ENCODE peak calls at places on chromosomes 16 and 17, in six cellular contexts. W is right lobe of liver; B is CD4-positive, alpha-beta T cell; G is MM.1S; I is spleen; U is IMR-90. K is an unnamed sample.

GRCh38 chr17:79814966-79815835 is 18.3 kb upstream of the CBX8 start:
- DNase-seq in W (peak; percentile 58), B (no peak), G (no peak), I (no peak), U (no peak), K (no peak)

GRCh38 chr17:80886641-80887573 is 104.7 kb upstream of the CHMP6 start:
- DNase-seq in W (peak; percentile 17), B (no peak), G (no peak), I (peak; percentile 73), U (no peak), K (no peak)

GRCh38 chr16:27370318-27370717 is 31.7 kb upstream of the IL21R start:
- DNase-seq in W (no peak), B (no peak), G (no peak), I (no peak), U (no peak), K (no peak)

GRCh38 chr17:63774141-63774981 is at the start of gene DDX42:
- DNase-seq in W (peak; percentile 91), B (peak; percentile 88), G (no peak), I (peak; percentile 96), U (peak; percentile 54), K (peak; percentile 81)

GRCh38 chr17:2049333-2050245 is 5.3 kb upstream of the HIC1 start:
- DNase-seq in W (peak; percentile 89), B (peak; percentile 84), G (peak; percentile 79), I (peak; percentile 96), U (peak; percentile 77), K (peak; percentile 88)

GRCh38 chr17:53971361-53971760 is 148.6 kb downstream of the KIF2B start:
- DNase-seq in W (no peak), B (no peak), G (no peak), I (no peak), U (no peak), K (no peak)

GRCh38 chr17:73311428-73311780 is 397 bp downstream of the CDC42EP4 start:
- DNase-seq in W (peak; percentile 58), B (no peak), G (peak; percentile 29), I (peak; percentile 85), U (no peak), K (no peak)

GRCh38 chr16:68898026-68898425 is 54.7 kb downstream of the TANGO6 start:
- DNase-seq in W (no peak), B (no peak), G (no peak), I (no peak), U (no peak), K (no peak)

GRCh38 chr17:37024181-37024637 is 75.5 kb downstream of the AATF start:
- DNase-seq in W (no peak), B (no peak), G (no peak), I (no peak), U (no peak), K (no peak)

GRCh38 chr17:42287305-42288077 is 807 bp upstream of the STAT5A start:
- DNase-seq in W (no peak), B (no peak), G (no peak), I (peak; percentile 87), U (no peak), K (peak; percentile 25)

GRCh38 chr17:38598536-38598935 is 7.2 kb downstream of the SRCIN1 start:
- DNase-seq in W (no peak), B (no peak), G (peak; percentile 72), I (no peak), U (peak; percentile 57), K (no peak)

GRCh38 chr17:28985950-28986713 is 19.7 kb downstream of the SEZ6 start:
- DNase-seq in W (no peak), B (no peak), G (no peak), I (no peak), U (no peak), K (no peak)

GRCh38 chr16:85392756-85393673 is 220.1 kb upstream of the GSE1 start:
- DNase-seq in W (no peak), B (no peak), G (no peak), I (peak; percentile 49), U (no peak), K (no peak)

GRCh38 chr17:81037026-81037782 is 2.3 kb downstream of the BAIAP2 start:
- DNase-seq in W (peak; percentile 59), B (no peak), G (no peak), I (peak; percentile 72), U (no peak), K (no peak)

GRCh38 chr17:49887086-49887743 is 39.3 kb upstream of the TAC4 start:
- DNase-seq in W (no peak), B (no peak), G (no peak), I (no peak), U (no peak), K (no peak)

GRCh38 chr17:76405967-76406647 is 21.7 kb downstream of the SPHK1 start:
- DNase-seq in W (peak; percentile 53), B (no peak), G (no peak), I (peak; percentile 73), U (peak; percentile 35), K (no peak)

GRCh38 chr16:3266873-3267537 is 10.6 kb upstream of the MEFV start:
- DNase-seq in W (no peak), B (no peak), G (no peak), I (no peak), U (peak; percentile 35), K (no peak)

GRCh38 chr16:35302859-35303258 is 1843.4 kb downstream of the TP53TG3F start:
- DNase-seq in W (no peak), B (no peak), G (no peak), I (no peak), U (no peak), K (no peak)
- H3K9me3 ChIP-seq in W (no peaks in the 10 kb centered on the region), B (peaks cover 6% of the 10 kb centered on the region), G (no peaks in the 10 kb centered on the region), I (peaks cover 75% of the 10 kb centered on the region), U (peaks cover 18% of the 10 kb centered on the region), K (peaks cover 4% of the 10 kb centered on the region)

DNA sequence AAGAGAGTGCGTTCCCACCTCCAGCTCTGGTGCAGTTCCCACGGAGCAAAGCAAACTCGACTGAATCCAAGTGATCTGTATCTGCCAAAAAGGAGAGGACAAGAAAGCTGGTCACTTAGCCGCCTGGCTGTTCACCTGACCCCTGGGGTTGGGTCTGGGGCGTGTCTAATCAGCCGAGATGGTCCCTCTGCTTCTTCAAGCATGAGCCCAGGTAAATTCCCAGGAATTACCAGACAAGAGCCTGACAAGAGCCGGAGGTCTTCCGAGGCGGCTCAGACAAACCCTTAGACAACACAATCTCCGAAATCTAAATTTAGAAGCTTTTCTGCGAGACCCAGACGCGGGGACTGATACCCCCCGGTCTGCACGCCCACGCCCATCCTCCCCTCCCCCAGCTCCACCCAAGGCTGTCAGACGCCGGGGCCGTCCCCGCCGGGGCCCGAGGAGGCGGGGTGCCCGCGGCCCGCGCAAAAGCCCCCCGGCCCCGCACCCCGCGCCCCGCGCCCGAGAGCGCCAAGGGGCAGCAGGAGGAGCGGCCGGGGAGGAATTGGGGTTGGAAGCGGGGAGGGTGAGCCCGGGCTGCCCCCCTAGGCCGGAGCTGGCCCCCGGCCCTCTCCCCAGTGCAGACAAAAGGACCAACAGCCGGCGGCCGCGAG is 661 bp downstream of the ZNF821 start:
- DNase-seq in W (peak; percentile 54), B (peak; percentile 27), G (peak; percentile 47), I (peak; percentile 91), U (peak; percentile 6), K (peak; percentile 58)
- TF ChIP-seq CTCF in W (no peak), B (peak; percentile 21), G (no peak), I (no peak), U (peak; percentile 34), K (no peak)

GRCh38 chr17:16617481-16618060 is 36.1 kb downstream of the ZNF624 start:
- DNase-seq in W (no peak), B (no peak), G (no peak), I (peak; percentile 58), U (no peak), K (no peak)
- H3K9me3 ChIP-seq in W (peaks cover 38% of the 10 kb centered on the region), B (peaks cover 74% of the 10 kb centered on the region), G (no peaks in the 10 kb centered on the region), I (peaks cover 97% of the 10 kb centered on the region), U (peaks cover 35% of the 10 kb centered on the region), K (peaks cover 16% of the 10 kb centered on the region)

DNA sequence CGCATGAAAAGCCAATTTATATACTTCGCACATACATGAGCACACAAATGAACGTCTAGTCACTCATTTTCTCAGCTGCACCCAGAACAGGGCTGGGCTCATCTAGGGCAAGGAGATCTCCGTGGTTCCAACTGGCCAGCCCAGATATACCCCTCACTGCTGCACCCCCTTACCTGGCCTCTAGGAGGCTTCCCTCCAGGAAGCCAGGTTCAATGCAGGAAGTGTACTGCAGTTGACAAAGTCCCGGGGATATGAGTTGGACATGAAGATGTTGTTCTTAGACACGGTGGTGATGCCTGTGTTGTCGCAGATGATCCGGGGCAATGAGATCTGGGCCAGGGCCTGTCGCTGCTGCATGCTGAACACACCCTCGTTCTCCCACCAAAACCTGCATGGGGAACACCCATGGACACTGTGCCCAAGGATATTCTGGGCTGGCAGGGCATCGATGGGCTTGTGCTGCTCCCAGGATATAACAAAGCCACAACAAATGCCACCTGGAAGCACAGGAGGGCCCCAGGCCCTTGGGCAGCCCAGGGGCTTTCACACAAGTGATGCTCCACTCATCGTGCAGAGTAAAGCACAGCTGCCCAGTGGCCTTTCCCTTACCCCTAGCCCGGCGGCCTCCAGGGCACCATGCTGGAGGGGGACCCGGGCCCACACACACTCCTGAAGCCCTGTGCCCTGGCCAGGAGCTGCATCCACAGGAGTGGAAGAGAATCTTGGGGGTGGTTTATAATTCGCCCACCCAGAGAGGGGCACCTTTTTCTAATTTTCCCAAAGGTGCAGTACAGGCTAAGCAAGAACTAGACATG is 10.1 kb downstream of the MPO start:
- DNase-seq in W (no peak), B (no peak), G (no peak), I (peak; percentile 33), U (no peak), K (no peak)
- TF ChIP-seq CTCF in W (no peak), B (no peak), G (peak; percentile 52), I (no peak), U (no peak), K (no peak)

GRCh38 chr16:76756423-76756822 is 434.6 kb upstream of the MON1B start:
- DNase-seq in W (no peak), B (no peak), G (no peak), I (no peak), U (no peak), K (no peak)

GRCh38 chr16:76756951-76757350 is 434.0 kb upstream of the MON1B start:
- DNase-seq in W (no peak), B (no peak), G (no peak), I (no peak), U (no peak), K (no peak)
- H3K9me3 ChIP-seq in W (no peaks in the 10 kb centered on the region), B (no peaks in the 10 kb centered on the region), G (no peaks in the 10 kb centered on the region), I (peaks cover 30% of the 10 kb centered on the region), U (no peaks in the 10 kb centered on the region), K (no peaks in the 10 kb centered on the region)

DNA sequence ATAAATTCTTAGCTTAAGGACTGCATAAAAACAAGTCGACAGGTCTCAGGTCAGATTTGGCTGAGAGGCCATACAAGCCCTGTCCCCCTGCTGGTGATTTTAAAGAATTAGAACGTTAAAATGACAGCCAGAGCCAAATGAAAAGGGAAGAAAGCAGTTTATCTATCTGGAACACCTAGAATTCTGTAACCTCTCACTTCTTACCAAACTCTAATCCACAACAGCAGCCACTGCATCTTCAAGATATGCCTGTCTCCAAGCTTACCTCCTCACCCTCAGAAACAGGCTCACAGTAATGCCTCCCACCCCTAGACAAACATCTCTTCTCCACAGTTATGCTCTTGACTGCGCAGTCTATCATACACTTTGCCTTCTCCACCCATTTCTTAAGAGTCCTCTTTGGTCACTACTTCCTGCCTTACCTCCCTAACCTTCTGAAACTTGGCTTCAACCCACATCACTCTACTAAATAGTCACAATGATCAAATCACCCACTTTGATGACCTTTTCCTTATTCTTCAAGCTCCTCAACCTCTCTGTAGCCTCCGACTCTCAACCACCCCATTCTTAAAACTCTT is 14.2 kb downstream of the ANKFY1 start:
- DNase-seq in W (no peak), B (no peak), G (peak; percentile 36), I (no peak), U (peak; percentile 38), K (no peak)
- TF ChIP-seq CTCF in W (peak; percentile 39), B (peak; percentile 63), G (peak; percentile 35), I (no peak), U (peak; percentile 49), K (peak; percentile 58)

K was measured in CD8-positive, alpha-beta T cell.